ENCODE peak calls at places on chromosomes 7 and 10, in six cellular contexts. B, I, X, D, E and G are unnamed samples.

GRCh38 chr10:45154481-45154880 is 153.8 kb downstream of the ZNF22 start:
- DNase-seq in B (no peak), I (no peak), X (no peak), D (no peak), E (no peak), G (no peak)

GRCh38 chr7:132573237-132573636 is 3.0 kb downstream of the PLXNA4 start:
- DNase-seq in B (no peak), I (no peak), X (no peak), D (no peak), E (no peak), G (no peak)

GRCh38 chr7:113561446-113561845 is 357.4 kb downstream of the PPP1R3A start:
- DNase-seq in B (no peak), I (no peak), X (no peak), D (no peak), E (no peak), G (no peak)

GRCh38 chr10:110610308-110610774 is 33.8 kb upstream of the RBM20 start:
- DNase-seq in B (no peak), I (no peak), X (no peak), D (no peak), E (peak; percentile 41), G (no peak)

GRCh38 chr10:23005150-23005549 is 77.3 kb downstream of the ARMC3 start:
- DNase-seq in B (no peak), I (no peak), X (no peak), D (no peak), E (no peak), G (no peak)

GRCh38 chr10:132099701-132100481 is 34.1 kb downstream of the JAKMIP3 start:
- DNase-seq in B (no peak), I (peak; percentile 30), X (peak; percentile 16), D (no peak), E (peak; percentile 6), G (no peak)

GRCh38 chr7:8261711-8262695 is at the start of gene ICA1:
- DNase-seq in B (no peak), I (peak; percentile 65), X (peak; percentile 71), D (peak; percentile 65), E (peak; percentile 87), G (no peak)

GRCh38 chr10:949446-949845 is 17.9 kb upstream of the LARP4B start:
- DNase-seq in B (no peak), I (no peak), X (no peak), D (no peak), E (no peak), G (no peak)

GRCh38 chr7:40500209-40500608 is 365.4 kb downstream of the SUGCT start:
- DNase-seq in B (no peak), I (no peak), X (no peak), D (no peak), E (no peak), G (no peak)

GRCh38 chr10:49080071-49080470 is 35.3 kb downstream of the VSTM4 start:
- DNase-seq in B (no peak), I (peak; percentile 50), X (peak; percentile 54), D (peak; percentile 73), E (no peak), G (no peak)

GRCh38 chr10:98664329-98665042 is 217.8 kb upstream of the HPS1 start:
- DNase-seq in B (no peak), I (peak; percentile 54), X (no peak), D (no peak), E (peak; percentile 36), G (no peak)

GRCh38 chr7:149097088-149097487 is 6.6 kb upstream of the ZNF786 start:
- DNase-seq in B (no peak), I (no peak), X (no peak), D (no peak), E (no peak), G (no peak)